ENCODE peak calls at places on chromosome 21, in nine cellular contexts. E is HL-60, D is progenitor cell of endocrine pancreas, M is heart left ventricle, T is neural crest cell, V is testis, H is natural killer cell, L is fibroblast of villous mesenchyme, R is heart right ventricle. Q is an unnamed sample.

GRCh38 chr21:32463367-32463766 is 50.9 kb downstream of the EVA1C start:
- DNase-seq in E (no peak), D (no peak), M (no peak), T (no peak), V (no peak), H (no peak), L (peak), R (no peak), Q (no peak)

GRCh38 chr21:42367379-42368165 is 1.2 kb upstream of the TFF1 start:
- DNase-seq in E (no peak), D (no peak), M (no peak), T (no peak), V (no peak), H (no peak), L (no peak), R (no peak), Q (no peak)

GRCh38 chr21:38905328-38905727 is 99.6 kb downstream of the ETS2 start:
- DNase-seq in E (no peak), D (no peak), M (no peak), T (no peak), V (no peak), H (no peak), L (no peak), R (no peak), Q (no peak)

GRCh38 chr21:39325458-39325857 is 12.0 kb upstream of the BRWD1 start:
- DNase-seq in E (no peak), D (no peak), M (no peak), T (no peak), V (no peak), H (no peak), L (no peak), R (no peak), Q (no peak)

GRCh38 chr21:39951183-39952101 is 84.2 kb downstream of the PCP4 start:
- DNase-seq in E (no peak), D (no peak), M (no peak), T (no peak), V (no peak), H (no peak), L (no peak), R (no peak), Q (no peak)

GRCh38 chr21:41616063-41616591 is 108.2 kb upstream of the TMPRSS2 start:
- DNase-seq in E (no peak), D (no peak), M (peak), T (no peak), V (no peak), H (no peak), L (peak), R (no peak), Q (no peak)

GRCh38 chr21:37224861-37225260 is 42.3 kb downstream of the VPS26C start:
- DNase-seq in E (no peak), D (no peak), M (no peak), T (no peak), V (no peak), H (peak), L (no peak), R (no peak), Q (no peak)

GRCh38 chr21:42939581-42940413 is 14.4 kb upstream of the ERVH48-1 start:
- DNase-seq in E (peak), D (no peak), M (peak), T (no peak), V (peak), H (no peak), L (peak), R (peak), Q (no peak)

GRCh38 chr21:19607983-19608668 is 1204.5 kb upstream of the TMPRSS15 start:
- DNase-seq in E (no peak), D (no peak), M (no peak), T (no peak), V (peak), H (no peak), L (no peak), R (no peak), Q (no peak)

GRCh38 chr21:21200103-21200938 is 202.1 kb downstream of the NCAM2 start:
- DNase-seq in E (no peak), D (no peak), M (peak), T (no peak), V (peak), H (no peak), L (peak), R (peak), Q (no peak)

GRCh38 chr21:38787461-38788274 is 18.1 kb upstream of the ETS2 start:
- DNase-seq in E (no peak), D (peak), M (no peak), T (no peak), V (no peak), H (no peak), L (peak), R (no peak), Q (no peak)

GRCh38 chr21:16169102-16169511 is 439.3 kb downstream of the USP25 start:
- DNase-seq in E (no peak), D (no peak), M (no peak), T (no peak), V (no peak), H (no peak), L (peak), R (no peak), Q (no peak)

GRCh38 chr21:14773777-14774345 is 227.7 kb upstream of the SAMSN1 start:
- DNase-seq in E (peak), D (no peak), M (peak), T (peak), V (peak), H (no peak), L (peak), R (peak), Q (peak)

GRCh38 chr21:38950388-38951094 is 144.8 kb downstream of the ETS2 start:
- DNase-seq in E (peak), D (no peak), M (no peak), T (no peak), V (no peak), H (no peak), L (peak), R (no peak), Q (no peak)

GRCh38 chr21:41817877-41818855 is 51.3 kb upstream of the RIPK4 start:
- DNase-seq in E (no peak), D (no peak), M (no peak), T (no peak), V (no peak), H (no peak), L (no peak), R (no peak), Q (no peak)

GRCh38 chr21:37914211-37914900 is 1.9 kb downstream of the KCNJ6 start:
- DNase-seq in E (no peak), D (peak), M (no peak), T (peak), V (peak), H (no peak), L (peak), R (no peak), Q (no peak)

GRCh38 chr21:19321688-19322087 is 918.1 kb upstream of the TMPRSS15 start:
- DNase-seq in E (no peak), D (no peak), M (no peak), T (no peak), V (no peak), H (no peak), L (no peak), R (no peak), Q (no peak)

GRCh38 chr21:41136286-41136685 is 31.7 kb upstream of the BACE2 start:
- DNase-seq in E (no peak), D (no peak), M (no peak), T (no peak), V (no peak), H (no peak), L (no peak), R (no peak), Q (no peak)

GRCh38 chr21:33229776-33230517 is at the start of gene IFNAR2:
- DNase-seq in E (peak), D (peak), M (peak), T (peak), V (peak), H (peak), L (peak), R (peak), Q (peak)

GRCh38 chr21:33058468-33059318 is 11.2 kb upstream of the OLIG1 start:
- DNase-seq in E (no peak), D (no peak), M (peak), T (no peak), V (peak), H (no peak), L (no peak), R (peak), Q (no peak)

GRCh38 chr21:45981641-45982255 is at the start of gene COL6A1:
- DNase-seq in E (no peak), D (peak), M (peak), T (peak), V (peak), H (no peak), L (peak), R (peak), Q (no peak)

GRCh38 chr21:34242973-34243372 is 120.8 kb upstream of the KCNE2 start:
- DNase-seq in E (no peak), D (no peak), M (no peak), T (no peak), V (no peak), H (no peak), L (no peak), R (no peak), Q (no peak)

GRCh38 chr21:34243562-34243961 is 120.2 kb upstream of the KCNE2 start:
- DNase-seq in E (peak), D (no peak), M (peak), T (no peak), V (peak), H (no peak), L (peak), R (no peak), Q (no peak)
- TF ChIP-seq CTCF in E (peak), D (peak), M (peak), T (peak), V (peak), H (no peak), L (peak), R (peak), Q (no peak)

GRCh38 chr21:26409735-26410134 is 163.4 kb downstream of the CYYR1 start:
- DNase-seq in E (no peak), D (no peak), M (no peak), T (no peak), V (no peak), H (no peak), L (peak), R (no peak), Q (no peak)

DNA sequence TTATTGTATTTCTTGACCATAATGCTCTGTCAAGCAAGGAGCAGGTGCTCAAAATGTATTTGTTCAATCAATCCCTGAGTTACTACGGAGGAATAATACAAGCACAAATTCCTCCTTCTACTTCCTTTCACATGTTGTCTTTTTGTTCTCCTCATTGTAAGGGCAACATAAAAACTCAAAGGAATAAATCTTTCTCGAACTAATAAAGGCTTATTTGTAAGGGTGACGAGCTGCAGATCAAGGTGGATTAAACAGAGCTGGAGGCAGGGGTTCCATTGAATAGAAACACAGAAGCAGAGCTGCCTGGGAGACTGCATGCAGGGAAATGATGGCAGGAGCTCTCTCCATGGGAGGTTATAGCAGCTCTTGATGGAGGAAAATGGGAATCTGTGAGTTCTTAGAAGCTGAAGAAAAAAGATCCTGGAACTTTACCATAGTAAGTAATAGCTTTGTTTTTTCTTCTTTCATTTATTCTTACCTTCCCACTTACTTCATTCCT is 160.2 kb downstream of the CYYR1 start:
- DNase-seq in E (no peak), D (no peak), M (no peak), T (no peak), V (no peak), H (no peak), L (no peak), R (no peak), Q (no peak)
- TF ChIP-seq CTCF in E (no peak), D (no peak), M (no peak), T (no peak), V (no peak), H (no peak), L (no peak), R (no peak), Q (no peak)

GRCh38 chr21:44761747-44762208 is 39.8 kb downstream of the UBE2G2 start:
- DNase-seq in E (no peak), D (no peak), M (no peak), T (no peak), V (no peak), H (no peak), L (no peak), R (no peak), Q (no peak)

GRCh38 chr21:44759628-44760285 is 41.9 kb downstream of the UBE2G2 start:
- DNase-seq in E (no peak), D (no peak), M (no peak), T (no peak), V (no peak), H (no peak), L (no peak), R (no peak), Q (no peak)

GRCh38 chr21:44760376-44760775 is 41.2 kb downstream of the UBE2G2 start:
- DNase-seq in E (no peak), D (no peak), M (no peak), T (no peak), V (no peak), H (no peak), L (no peak), R (no peak), Q (no peak)

GRCh38 chr21:44762221-44763049 is 39.2 kb downstream of the UBE2G2 start:
- DNase-seq in E (no peak), D (no peak), M (no peak), T (no peak), V (no peak), H (no peak), L (no peak), R (no peak), Q (no peak)

DNA sequence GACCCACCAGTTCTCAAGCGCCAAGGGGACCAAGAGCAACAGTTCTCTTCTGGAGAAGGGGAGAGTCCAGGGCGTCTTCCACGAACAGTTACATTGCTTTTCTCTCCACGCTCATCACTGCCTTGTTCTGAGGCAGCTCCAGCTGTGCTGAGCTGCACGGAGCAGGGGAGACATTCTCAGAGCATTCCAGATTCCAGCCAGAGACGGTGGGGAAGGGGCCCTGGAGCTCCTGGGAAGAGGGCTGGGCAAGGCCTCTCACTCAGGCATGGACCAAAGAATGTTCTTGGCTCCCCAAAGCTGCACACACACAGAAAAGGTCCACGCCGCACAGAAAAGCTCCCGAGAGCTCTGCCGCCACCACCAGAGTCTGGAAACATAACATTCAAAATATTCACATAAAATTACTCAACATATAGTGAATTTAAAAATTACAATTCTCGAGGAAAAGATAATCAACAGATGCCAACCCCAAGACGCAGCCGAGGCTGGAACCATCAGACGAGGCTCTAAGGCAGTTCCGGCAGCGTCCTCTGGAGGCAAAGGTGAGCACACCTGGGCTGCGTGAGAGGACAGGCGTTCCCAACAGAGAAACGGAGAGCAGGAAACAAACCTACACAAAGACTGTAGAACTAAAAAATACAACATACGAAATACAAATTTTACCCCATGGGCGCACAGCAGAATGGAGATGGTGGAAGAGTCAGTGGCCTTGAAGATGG is 40.5 kb downstream of the UBE2G2 start:
- DNase-seq in E (no peak), D (no peak), M (no peak), T (no peak), V (no peak), H (no peak), L (no peak), R (no peak), Q (no peak)
- TF ChIP-seq CTCF in E (no peak), D (peak), M (no peak), T (peak), V (no peak), H (no peak), L (peak), R (no peak), Q (peak)

GRCh38 chr21:29073222-29074006 is at the start of gene CCT8:
- DNase-seq in E (peak), D (peak), M (peak), T (peak), V (peak), H (peak), L (peak), R (peak), Q (peak)
- TF ChIP-seq CTCF in E (no peak), D (no peak), M (no peak), T (no peak), V (no peak), H (no peak), L (no peak), R (no peak), Q (no peak)

GRCh38 chr21:44489962-44490361 is 34.7 kb downstream of the LRRC3 start:
- DNase-seq in E (no peak), D (no peak), M (no peak), T (no peak), V (no peak), H (no peak), L (no peak), R (no peak), Q (no peak)
- TF ChIP-seq CTCF in E (no peak), D (no peak), M (no peak), T (peak), V (no peak), H (no peak), L (peak), R (no peak), Q (no peak)

Q was measured in CD8-positive, alpha-beta T cell.